ENCODE peak calls at places on chromosomes 4 and X, in eight cellular contexts. N, G, I, R, D, L, J and K are unnamed samples. For H3K4me1, the result is how much of the 10 kb centered on the place peaks cover.

GRCh38 chr4:41594439-41594838 is 56.5 kb downstream of the LIMCH1 start:
- DNase-seq in G (no peak), J (no peak), L (peak), D (no peak), I (peak), N (no peak), R (no peak), K (no peak)

GRCh38 chr4:103424853-103425252 is 226.7 kb upstream of the CENPE start:
- DNase-seq in L (no peak), J (peak), I (no peak), R (no peak), N (no peak), G (peak), D (no peak), K (no peak)

GRCh38 chrX:8684201-8684600 is 47.7 kb downstream of the ANOS1 start:
- DNase-seq in R (no peak), I (no peak), D (no peak), N (no peak), L (no peak), G (no peak), J (no peak), K (no peak)

GRCh38 chrX:19776753-19777152 is 110.6 kb downstream of the SH3KBP1 start:
- DNase-seq in I (no peak), R (no peak), J (no peak), D (no peak), L (no peak), G (no peak), N (no peak), K (peak)

GRCh38 chr4:8250167-8250566 is 19.4 kb upstream of the HTRA3 start:
- DNase-seq in L (no peak), D (no peak), I (no peak), R (no peak), N (no peak), G (no peak), J (no peak), K (no peak)

GRCh38 chr4:41575207-41575606 is 37.2 kb downstream of the LIMCH1 start:
- DNase-seq in D (no peak), R (no peak), J (no peak), N (peak), G (no peak), L (no peak), I (no peak), K (no peak)

GRCh38 chr4:79403356-79403755 is 4.7 kb downstream of the GK2 start:
- DNase-seq in L (no peak), I (no peak), D (no peak), R (no peak), N (no peak), G (no peak), J (no peak), K (no peak)

GRCh38 chr4:140116442-140117104 is 37.4 kb downstream of the MAML3 start:
- DNase-seq in D (no peak), R (no peak), J (peak), I (no peak), N (no peak), G (no peak), L (peak), K (no peak)

GRCh38 chrX:102846544-102847236 is 90.4 kb upstream of the RAB40AL start:
- DNase-seq in R (no peak), I (no peak), G (no peak), J (no peak), D (no peak), N (peak), L (no peak), K (no peak)

GRCh38 chr4:20249333-20249732 is 2.4 kb upstream of the SLIT2 start:
- DNase-seq in I (no peak), J (no peak), R (no peak), D (no peak), L (no peak), N (peak), G (no peak), K (no peak)

GRCh38 chr4:110514889-110515479 is 39.0 kb downstream of the ENPEP start:
- DNase-seq in L (no peak), N (peak), R (no peak), D (no peak), J (peak), I (no peak), G (no peak), K (peak)

GRCh38 chrX:46179748-46180147 is 365.5 kb downstream of the ZNF674 start:
- DNase-seq in I (no peak), N (no peak), G (no peak), D (no peak), J (no peak), R (no peak), L (no peak), K (peak)

GRCh38 chrX:155094468-155095061 is 23.3 kb downstream of the BRCC3 start:
- DNase-seq in L (peak), R (no peak), N (peak), I (no peak), G (no peak), J (peak), D (no peak), K (peak)

GRCh38 chr4:169583563-169583962 is 28.8 kb downstream of the NEK1 start:
- DNase-seq in G (no peak), N (peak), R (no peak), I (no peak), L (no peak), J (no peak), D (no peak), K (no peak)

GRCh38 chr4:76897522-76898384 is at the start of gene SOWAHB:
- DNase-seq in G (peak), J (no peak), L (no peak), I (peak), D (peak), N (no peak), R (peak), K (no peak)

GRCh38 chrX:64192673-64193072 is 12.8 kb downstream of the AMER1 start:
- DNase-seq in I (no peak), R (no peak), G (no peak), N (no peak), L (no peak), D (no peak), J (no peak), K (no peak)

GRCh38 chr4:81743731-81744465 is 272.2 kb upstream of the RASGEF1B start:
- DNase-seq in G (no peak), D (no peak), J (no peak), L (no peak), I (no peak), R (no peak), N (no peak), K (no peak)

DNA sequence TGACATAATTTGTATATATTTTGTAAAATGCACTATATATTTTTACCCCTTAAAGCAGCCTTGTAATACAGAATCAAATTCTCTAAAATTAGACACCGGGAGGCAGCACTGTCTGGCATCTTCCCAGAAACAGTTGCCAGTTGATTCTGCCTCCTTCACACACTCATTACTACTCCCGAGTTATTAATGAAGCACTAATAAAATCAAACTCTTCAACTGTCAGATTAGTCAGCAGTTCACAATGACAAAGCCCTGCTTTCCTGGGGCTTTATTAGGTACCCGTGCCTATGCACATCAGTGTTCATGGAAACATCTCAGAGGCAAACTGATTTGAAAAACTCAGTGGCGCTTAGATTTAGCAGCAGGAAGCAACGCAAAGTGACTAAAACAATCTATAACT is 103.5 kb upstream of the VEGFC start:
- DNase-seq in L (no peak), I (peak), N (no peak), J (no peak), G (no peak), R (no peak), D (no peak), K (no peak)
- H3K4me1 ChIP-seq in L (under half), I (under half), N (under half), J (under half), G (under half), R (under half), D (under half), K (under half)

GRCh38 chr4:107575243-107575642 is 144.8 kb downstream of the PAPSS1 start:
- DNase-seq in G (no peak), J (no peak), L (no peak), I (no peak), R (no peak), D (no peak), N (no peak), K (no peak)

GRCh38 chr4:107578321-107578720 is 141.7 kb downstream of the PAPSS1 start:
- DNase-seq in G (no peak), N (no peak), J (no peak), L (no peak), R (no peak), I (no peak), D (no peak), K (no peak)

GRCh38 chr4:107579099-107579498 is 140.9 kb downstream of the PAPSS1 start:
- DNase-seq in R (no peak), J (peak), L (peak), D (no peak), I (no peak), N (no peak), G (no peak), K (peak)

DNA sequence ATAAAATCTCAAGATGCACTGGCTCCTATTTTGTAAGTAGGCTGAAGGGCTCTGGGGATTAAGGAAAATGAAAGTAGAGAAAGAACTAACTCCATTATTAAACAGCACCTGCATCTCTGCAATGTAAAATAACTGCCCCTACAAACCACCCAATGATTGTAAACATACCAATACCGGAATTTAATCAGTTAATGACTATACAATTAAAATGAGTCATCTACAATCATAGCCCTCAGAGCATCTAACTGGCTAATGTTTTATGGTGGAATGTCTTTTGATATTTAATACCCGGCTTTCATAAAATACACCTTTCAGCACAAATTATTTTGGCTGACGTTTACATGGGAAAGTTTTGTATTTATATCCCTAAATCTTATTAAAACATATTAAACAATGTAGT is 142.3 kb downstream of the PAPSS1 start:
- DNase-seq in G (no peak), I (no peak), L (no peak), D (no peak), R (no peak), J (no peak), N (no peak), K (no peak)
- H3K4me3 ChIP-seq in G (no peak), I (no peak), L (no peak), D (no peak), R (no peak), J (no peak), N (no peak), K (no peak)

GRCh38 chrX:148535639-148536038 is 35.2 kb downstream of the AFF2 start:
- DNase-seq in G (no peak), J (no peak), I (no peak), N (no peak), R (no peak), D (no peak), L (no peak), K (no peak)

GRCh38 chrX:148537556-148538182 is 37.3 kb downstream of the AFF2 start:
- DNase-seq in L (no peak), R (no peak), D (no peak), N (no peak), J (no peak), G (no peak), I (peak), K (no peak)

GRCh38 chrX:148540114-148540513 is 39.7 kb downstream of the AFF2 start:
- DNase-seq in R (no peak), I (no peak), N (no peak), D (no peak), L (no peak), G (no peak), J (no peak), K (no peak)

GRCh38 chrX:148538582-148538981 is 38.2 kb downstream of the AFF2 start:
- DNase-seq in G (no peak), I (no peak), J (no peak), D (no peak), R (no peak), N (no peak), L (no peak), K (no peak)

GRCh38 chrX:148536961-148537360 is 36.5 kb downstream of the AFF2 start:
- DNase-seq in N (no peak), D (no peak), G (no peak), R (no peak), L (no peak), I (no peak), J (no peak), K (no peak)
- H3K4me1 ChIP-seq in N (under half), D (under half), G (under half), R (under half), L (under half), I (under half), J (under half), K (under half)

DNA sequence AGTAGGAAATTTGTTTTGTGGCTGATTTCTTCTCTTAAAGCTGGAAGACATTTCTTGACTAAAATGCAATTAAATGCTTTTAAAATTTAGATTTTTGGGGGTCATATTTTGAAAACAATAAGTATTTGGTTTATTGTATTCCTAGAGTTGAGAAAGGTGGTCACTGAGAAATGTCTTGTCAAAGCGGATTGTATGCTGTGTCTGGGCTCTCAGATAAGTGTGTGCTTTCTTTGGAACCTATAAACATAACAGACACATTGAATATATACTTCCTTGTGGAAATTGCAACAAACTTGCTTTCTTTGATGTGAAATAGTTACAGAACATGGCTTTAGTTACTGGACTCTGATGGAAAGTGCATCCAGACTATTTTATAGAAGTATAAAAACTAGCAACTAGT is 75.4 kb downstream of the AFF1 start:
- DNase-seq in J (no peak), D (no peak), L (no peak), G (no peak), R (no peak), I (no peak), N (no peak), K (no peak)
- H3K4me3 ChIP-seq in J (no peak), D (no peak), L (no peak), G (peak), R (no peak), I (no peak), N (no peak), K (no peak)

GRCh38 chr4:10153161-10153560 is 36.6 kb upstream of the WDR1 start:
- DNase-seq in D (no peak), N (no peak), J (no peak), G (no peak), I (no peak), L (no peak), R (no peak), K (no peak)

GRCh38 chr4:10151182-10151581 is 34.6 kb upstream of the WDR1 start:
- DNase-seq in D (no peak), N (no peak), G (no peak), L (no peak), R (no peak), J (no peak), I (no peak), K (no peak)

GRCh38 chr4:10158355-10158942 is 41.9 kb upstream of the WDR1 start:
- DNase-seq in J (no peak), I (no peak), L (no peak), N (peak), R (no peak), G (peak), D (no peak), K (no peak)

GRCh38 chr4:10157478-10158354 is 41.1 kb upstream of the WDR1 start:
- DNase-seq in N (peak), R (peak), I (peak), G (peak), L (peak), J (peak), D (peak), K (peak)

DNA sequence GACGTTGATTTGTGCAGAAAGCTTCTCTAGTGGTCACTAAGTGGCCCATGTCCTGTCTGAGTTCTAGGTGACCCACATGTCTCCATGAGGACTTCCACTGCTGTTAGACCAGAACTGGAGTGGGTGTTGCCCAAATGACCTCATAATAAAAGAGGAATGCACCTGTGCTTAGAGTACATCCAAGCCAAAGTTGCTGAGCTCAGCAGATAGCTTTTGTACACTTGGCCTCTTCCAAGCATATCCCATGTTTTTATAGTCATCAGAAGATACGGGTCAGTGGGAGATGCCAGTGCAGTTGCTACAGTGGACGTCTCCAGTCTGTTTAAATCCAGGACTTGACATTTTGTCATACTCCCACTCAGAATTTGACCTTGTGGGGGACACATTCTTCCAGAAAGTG is 37.6 kb upstream of the WDR1 start:
- DNase-seq in I (no peak), J (no peak), L (no peak), R (no peak), N (no peak), D (no peak), G (no peak), K (no peak)
- H3K4me1 ChIP-seq in I (under half), J (under half), L (under half), R (under half), N (under half), D (under half), G (under half), K (under half)

GRCh38 chrX:53071604-53072417 is 10.4 kb upstream of the TSPYL2 start:
- DNase-seq in L (peak), J (peak), R (peak), N (peak), D (peak), I (peak), G (peak), K (peak)

GRCh38 chrX:53071064-53071463 is 11.1 kb upstream of the TSPYL2 start:
- DNase-seq in L (no peak), J (no peak), N (no peak), R (no peak), I (no peak), G (no peak), D (no peak), K (no peak)

GRCh38 chrX:53072418-53073114 is 9.6 kb upstream of the TSPYL2 start:
- DNase-seq in G (no peak), R (no peak), N (no peak), D (no peak), J (no peak), I (no peak), L (no peak), K (no peak)

GRCh38 chrX:53074987-53075386 is 7.2 kb upstream of the TSPYL2 start:
- DNase-seq in G (no peak), L (no peak), D (no peak), R (no peak), J (peak), I (no peak), N (no peak), K (no peak)

DNA sequence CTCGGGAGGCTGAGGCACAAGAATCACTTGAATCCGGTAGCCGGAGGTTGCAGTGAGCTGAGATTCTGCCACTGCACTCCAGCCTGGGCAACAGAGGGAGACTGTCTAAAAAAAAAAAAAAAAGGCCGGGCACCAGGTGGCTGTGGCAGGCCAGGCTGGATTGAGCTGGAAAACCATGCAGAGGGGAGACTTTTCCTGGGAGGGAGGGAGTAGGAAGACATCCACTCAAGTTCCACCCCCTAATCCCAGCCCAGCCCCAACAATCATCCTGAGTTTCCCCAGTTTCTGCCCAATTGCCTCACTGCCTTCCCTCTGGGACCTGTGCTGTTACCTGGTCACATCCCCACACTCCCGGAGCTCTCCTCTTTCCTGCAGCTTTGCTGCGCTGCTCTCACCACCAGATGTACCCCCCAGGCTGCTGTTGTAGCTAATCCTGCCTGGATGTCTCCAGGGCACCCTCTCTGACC is 9.0 kb upstream of the TSPYL2 start:
- DNase-seq in N (no peak), I (no peak), R (no peak), L (peak), D (no peak), G (no peak), J (peak), K (peak)
- H3K4me3 ChIP-seq in N (no peak), I (no peak), R (no peak), L (no peak), D (no peak), G (no peak), J (no peak), K (no peak)

GRCh38 chr4:159981457-159981856 is 878.6 kb downstream of the RAPGEF2 start:
- DNase-seq in J (no peak), R (no peak), L (no peak), G (no peak), N (no peak), I (no peak), D (no peak), K (no peak)
- H3K4me1 ChIP-seq in J (under half), R (under half), L (under half), G (under half), N (under half), I (under half), D (under half), K (under half)